ENCODE peak calls at places on chromosomes 5 and 9, in four cellular contexts. N is prostate gland, V is fibroblast of lung, Y is pancreas. A is an unnamed sample.

GRCh38 chr5:10259916-10260315 is 9.8 kb downstream of the CCT5 start:
- DNase-seq in V (no peak), N (no peak), Y (no peak), A (no peak)

GRCh38 chr5:130164966-130165365 is 260.7 kb downstream of the CHSY3 start:
- DNase-seq in V (peak), N (no peak), Y (no peak), A (no peak)

GRCh38 chr5:169115725-169116124 is 185.2 kb downstream of the SLIT3 start:
- DNase-seq in N (no peak), V (no peak), Y (no peak), A (no peak)

GRCh38 chr9:85142461-85143401 is 473.2 kb downstream of the NTRK2 start:
- DNase-seq in N (no peak), V (peak), Y (no peak), A (no peak)

GRCh38 chr5:87853541-87853940 is 415.1 kb downstream of the TMEM161B start:
- DNase-seq in N (no peak), Y (no peak), V (peak), A (no peak)

GRCh38 chr9:75927351-75927750 is 36.9 kb downstream of the PCSK5 start:
- DNase-seq in N (no peak), V (no peak), Y (no peak), A (no peak)

GRCh38 chr9:18238254-18238653 is 235.7 kb upstream of the ADAMTSL1 start:
- DNase-seq in N (no peak), V (peak), Y (no peak), A (no peak)

GRCh38 chr9:133248722-133249295 is 26.2 kb downstream of the ABO start:
- DNase-seq in N (no peak), V (no peak), Y (no peak), A (no peak)

GRCh38 chr5:69048233-69048632 is 45.6 kb upstream of the SLC30A5 start:
- DNase-seq in V (no peak), N (no peak), Y (no peak), A (no peak)

GRCh38 chr9:133945977-133946753 is 46.0 kb downstream of the VAV2 start:
- DNase-seq in N (no peak), Y (peak), V (no peak), A (no peak)

GRCh38 chr9:13568446-13568845 is 289.0 kb upstream of the MPDZ start:
- DNase-seq in V (peak), N (no peak), Y (no peak), A (peak)

GRCh38 chr9:134304306-134304705 is 21.9 kb upstream of the RXRA start:
- DNase-seq in V (no peak), N (no peak), Y (peak), A (no peak)

GRCh38 chr5:160369990-160370712 is at the start of gene C1QTNF2:
- DNase-seq in V (peak), Y (peak), N (no peak), A (peak)

GRCh38 chr5:74919487-74919886 is 53.3 kb upstream of the FAM169A start:
- DNase-seq in N (peak), V (peak), Y (no peak), A (no peak)

GRCh38 chr5:68243251-68243650 is 27.7 kb downstream of the PIK3R1 start:
- DNase-seq in N (no peak), Y (no peak), V (no peak), A (no peak)

GRCh38 chr9:110183208-110184145 is 24.5 kb downstream of the C9orf152 start:
- DNase-seq in N (peak), V (peak), Y (no peak), A (peak)

GRCh38 chr5:79070002-79070567 is 518 bp downstream of the BHMT2 start:
- DNase-seq in N (no peak), Y (peak), V (peak), A (no peak)

GRCh38 chr5:143657814-143658395 is 154.1 kb upstream of the HMHB1 start:
- DNase-seq in V (peak), Y (no peak), N (no peak), A (no peak)

GRCh38 chr5:177302354-177303110 is 987 bp downstream of the RAB24 start:
- DNase-seq in Y (no peak), V (peak), N (no peak), A (no peak)

GRCh38 chr9:131043097-131043496 is 34.1 kb downstream of the LAMC3 start:
- DNase-seq in V (no peak), Y (no peak), N (no peak), A (no peak)

GRCh38 chr5:29037716-29038115 is 1999.3 kb upstream of the CDH9 start:
- DNase-seq in Y (no peak), V (no peak), N (no peak), A (no peak)

GRCh38 chr5:68134669-68135313 is 80.8 kb upstream of the PIK3R1 start:
- DNase-seq in N (peak), Y (no peak), V (no peak), A (no peak)

DNA sequence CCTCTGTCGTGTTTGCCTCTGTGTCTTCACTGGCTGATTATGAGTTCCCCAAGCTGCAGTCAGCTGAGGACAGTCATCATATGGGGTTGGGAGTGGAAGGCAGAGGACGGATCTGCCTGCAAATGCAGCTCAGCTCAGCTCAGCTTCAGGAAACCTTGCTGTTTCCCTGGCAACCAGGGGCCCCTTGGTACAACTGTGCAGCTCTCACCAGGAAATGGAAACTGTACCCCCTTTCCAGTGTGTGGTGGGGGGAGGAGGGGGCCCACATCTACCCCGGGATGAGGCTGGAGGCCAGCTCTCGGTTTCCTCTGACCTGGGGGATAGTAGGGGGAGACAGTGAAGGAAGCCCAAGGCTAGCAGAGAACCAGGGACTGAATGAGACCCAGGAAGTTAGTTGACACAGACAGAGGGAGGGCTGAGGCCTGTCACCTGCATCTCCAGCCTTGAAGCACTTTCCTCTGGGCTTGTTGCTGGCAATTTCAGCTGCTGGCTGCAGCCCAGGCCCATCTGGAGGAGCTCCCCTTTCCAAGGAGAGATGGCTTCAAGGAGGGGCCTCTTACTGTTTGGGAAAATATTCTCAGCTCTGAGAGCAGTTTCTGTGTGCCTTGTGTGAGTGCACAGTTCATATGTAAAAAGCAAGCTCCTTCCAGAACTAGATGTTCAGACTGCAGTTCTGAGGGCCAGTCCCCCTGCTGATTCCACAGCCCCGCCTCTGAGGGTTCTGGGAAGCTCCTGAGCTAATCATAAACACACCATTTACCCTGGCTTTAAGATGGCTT is 6.9 kb downstream of the ANXA6 start:
- DNase-seq in N (no peak), Y (no peak), V (peak), A (no peak)
- H3K27ac ChIP-seq in N (peak), Y (peak), V (peak), A (peak)

DNA sequence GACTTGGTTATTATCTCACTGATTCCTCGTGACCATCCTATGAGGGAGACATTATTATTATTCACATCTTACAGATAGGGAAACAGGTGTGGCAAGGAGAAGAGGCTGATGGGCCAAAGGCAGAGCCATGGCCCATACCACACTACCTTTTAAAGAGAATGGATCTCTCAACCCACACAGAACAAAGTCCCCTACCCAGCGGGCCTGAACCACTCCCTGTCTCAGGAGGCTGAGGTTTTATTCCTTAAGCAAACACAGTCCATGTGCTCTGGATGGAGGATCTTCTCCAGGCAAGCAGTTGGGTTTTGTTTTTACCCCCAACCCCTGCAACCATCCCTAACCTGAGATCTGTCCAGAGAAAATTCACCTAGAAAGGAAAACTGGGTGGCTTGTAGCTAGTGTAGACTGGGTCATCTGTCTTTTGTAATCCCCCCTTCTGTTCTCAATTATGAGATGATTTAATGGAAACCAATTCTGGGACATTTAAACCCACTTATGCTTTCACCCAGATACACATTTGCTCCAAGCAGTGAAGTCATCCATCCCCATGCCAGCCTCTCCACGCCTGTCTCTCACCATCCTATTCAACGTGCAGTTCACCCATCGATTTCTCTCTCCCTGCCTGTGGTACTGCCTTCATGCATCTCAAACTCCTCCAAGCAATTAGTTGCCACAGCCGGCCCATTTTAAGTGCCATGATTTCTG is 2.0 kb downstream of the PHF19 start:
- DNase-seq in Y (no peak), N (no peak), V (no peak), A (no peak)
- H3K4me3 ChIP-seq in Y (no peak), N (no peak), V (no peak), A (no peak)

GRCh38 chr9:129341991-129342348 is 163.9 kb upstream of the IER5L start:
- DNase-seq in V (no peak), Y (no peak), N (no peak), A (no peak)
- TF ChIP-seq CTCF in V (no peak), Y (no peak), N (no peak), A (no peak)

GRCh38 chr5:139787257-139787567 is 8.4 kb upstream of the PSD2 start:
- DNase-seq in N (no peak), Y (no peak), V (no peak), A (no peak)
- H3K27ac ChIP-seq in N (no peak), Y (no peak), V (no peak), A (peak)

DNA sequence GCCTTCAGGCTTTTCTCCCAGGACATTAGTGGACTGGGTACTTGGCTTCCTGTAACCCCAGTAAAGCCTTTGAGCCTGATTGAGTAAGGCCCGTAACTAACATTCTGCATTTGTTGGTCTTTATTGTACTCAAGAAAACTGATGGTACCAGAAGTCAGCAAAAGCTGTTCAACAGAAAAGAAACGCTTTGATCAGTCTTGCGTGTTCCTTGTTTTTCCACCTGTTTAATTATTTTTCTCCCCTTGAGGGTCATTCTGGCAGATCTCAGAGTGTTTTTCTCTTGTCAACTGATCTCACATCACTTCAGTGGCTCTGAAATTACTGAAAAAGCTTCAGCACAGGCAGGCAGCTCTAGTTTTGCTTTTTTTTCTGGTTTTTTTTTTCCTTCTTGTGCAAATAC is 6.1 kb upstream of the TMEM268 start:
- DNase-seq in N (no peak), V (no peak), Y (no peak), A (no peak)
- H3K4me3 ChIP-seq in N (no peak), V (no peak), Y (no peak), A (no peak)

DNA sequence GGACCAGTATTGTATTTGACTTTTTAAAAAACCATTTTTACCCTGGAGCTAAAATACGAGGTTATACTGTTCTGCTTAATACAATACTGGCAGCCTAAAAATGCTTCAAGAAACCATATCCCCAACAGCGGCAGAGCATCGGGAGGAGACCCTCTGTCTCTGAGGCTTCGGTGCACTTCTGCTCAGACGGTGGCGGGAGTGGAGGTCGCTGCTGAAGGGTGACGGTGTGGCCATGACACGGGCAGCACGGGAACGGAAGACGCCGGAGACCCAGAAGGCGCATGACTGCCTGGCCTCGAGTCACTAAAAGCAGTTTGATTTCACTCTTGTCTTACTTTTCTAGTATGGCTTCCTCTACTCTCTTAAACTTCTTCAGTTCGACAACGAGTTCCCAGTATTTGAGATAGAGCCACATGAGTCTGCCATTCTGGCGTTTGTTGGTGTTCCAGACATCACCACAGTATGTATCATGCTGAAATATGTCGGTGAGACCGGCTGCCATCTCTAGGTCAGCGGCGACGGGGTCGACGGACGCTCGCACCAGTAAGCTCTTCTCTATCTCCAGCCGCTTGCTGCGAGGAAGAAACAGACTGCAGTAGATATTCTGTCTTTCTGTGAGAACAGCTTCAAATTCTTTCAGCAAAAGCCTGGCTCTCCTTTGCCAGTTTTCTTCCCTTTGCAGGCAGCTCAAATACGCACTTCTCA is 12.8 kb downstream of the CCDC127 start:
- DNase-seq in V (no peak), N (no peak), Y (no peak), A (no peak)
- TF ChIP-seq CTCF in V (no peak), N (no peak), Y (no peak), A (no peak)

DNA sequence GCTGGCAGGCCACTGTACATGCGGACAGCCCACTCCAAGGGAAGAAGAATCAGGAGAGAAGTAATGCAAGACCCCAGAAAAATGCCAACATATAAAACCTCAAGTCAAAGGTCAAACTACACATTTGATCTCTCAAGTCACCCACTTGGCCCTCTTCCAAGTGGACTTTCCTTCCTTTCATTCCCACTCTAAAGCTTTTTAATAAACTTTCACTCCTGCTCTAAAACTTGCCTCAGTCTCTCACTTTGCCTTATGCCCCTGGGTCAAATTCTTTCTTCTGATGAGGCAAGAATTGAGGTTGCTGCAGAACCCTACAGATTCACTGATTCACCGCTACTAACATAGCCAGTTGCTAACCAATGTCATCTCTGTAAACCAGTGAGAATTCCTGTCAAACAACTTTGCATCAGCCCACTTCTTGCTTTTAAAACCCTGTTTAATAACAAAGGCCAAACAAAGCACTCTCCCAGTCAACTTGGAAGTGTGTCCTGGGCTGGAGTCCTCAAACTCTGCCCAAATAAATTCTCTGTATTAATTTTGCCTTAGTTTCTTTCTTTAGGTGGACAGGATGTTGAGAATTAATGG is 6.9 kb upstream of the ATP6V1G1 start:
- DNase-seq in N (peak), V (no peak), Y (no peak), A (no peak)
- H3K27ac ChIP-seq in N (peak), V (no peak), Y (no peak), A (no peak)

DNA sequence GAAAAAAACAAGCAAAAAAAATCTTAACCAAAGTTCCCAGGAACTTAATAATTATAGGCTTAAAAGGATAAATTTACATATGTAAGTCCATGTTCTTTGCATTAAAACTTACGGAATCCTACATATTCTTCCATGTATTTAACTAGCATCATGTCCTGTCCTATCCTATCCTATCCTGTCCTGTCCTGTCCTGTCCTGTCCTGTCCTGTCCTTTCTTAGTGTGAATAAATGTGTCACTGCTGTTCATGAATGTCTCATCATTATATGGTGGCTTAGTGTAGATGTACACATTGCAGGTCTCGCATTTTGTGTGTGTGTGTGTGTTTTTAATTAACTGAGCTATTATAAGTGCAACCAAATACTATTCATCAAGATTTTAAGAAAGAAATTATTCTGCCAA is 90.0 kb downstream of the TMEM167A start:
- DNase-seq in V (no peak), N (no peak), Y (no peak), A (no peak)
- H3K4me3 ChIP-seq in V (no peak), N (no peak), Y (no peak), A (no peak)

GRCh38 chr9:98807070-98807810 is at the start of gene GALNT12:
- DNase-seq in Y (no peak), N (no peak), V (no peak), A (peak)

GRCh38 chr9:98808411-98808815 is 943 bp downstream of the GALNT12 start:
- DNase-seq in N (no peak), Y (peak), V (no peak), A (no peak)

GRCh38 chr9:98807811-98808195 is 333 bp downstream of the GALNT12 start:
- DNase-seq in Y (no peak), N (no peak), V (peak), A (no peak)

GRCh38 chr9:98805506-98806272 is 1.8 kb upstream of the GALNT12 start:
- DNase-seq in Y (no peak), N (peak), V (peak), A (no peak)

GRCh38 chr9:98806394-98807069 is 938 bp upstream of the GALNT12 start:
- DNase-seq in Y (no peak), V (peak), N (no peak), A (peak)
- TF ChIP-seq CTCF in Y (no peak), V (peak), N (no peak), A (peak)

A was measured in dorsolateral prefrontal cortex.